ENCODE peak calls at places on chromosomes 7 and 10, in four cellular contexts. M, F, O and W are unnamed samples.

GRCh38 chr10:68318331-68319059 is 13.4 kb upstream of the HNRNPH3 start:
- DNase-seq in M (no peak), F (no peak), O (no peak), W (no peak)

GRCh38 chr7:98286701-98287485 is 5.4 kb downstream of the BRI3 start:
- DNase-seq in M (no peak), F (no peak), O (no peak), W (no peak)

GRCh38 chr7:17103984-17104383 is 194.5 kb upstream of the AHR start:
- DNase-seq in M (no peak), F (no peak), O (no peak), W (no peak)

GRCh38 chr7:28587211-28587610 is 174.9 kb downstream of the CREB5 start:
- DNase-seq in M (peak; percentile 91), F (no peak), O (no peak), W (peak; percentile 8)

GRCh38 chr10:42989481-42989921 is 87.4 kb upstream of the RET start:
- DNase-seq in M (no peak), F (peak; percentile 6), O (no peak), W (no peak)

GRCh38 chr10:116195583-116195982 is 77.4 kb downstream of the GFRA1 start:
- DNase-seq in M (no peak), F (no peak), O (no peak), W (no peak)

GRCh38 chr7:64183126-64183742 is 23.8 kb upstream of the ZNF735 start:
- DNase-seq in M (no peak), F (no peak), O (no peak), W (no peak)

GRCh38 chr10:6838118-6838517 is 258.0 kb upstream of the PRKCQ start:
- DNase-seq in M (no peak), F (no peak), O (no peak), W (peak; percentile 8)

GRCh38 chr10:49446031-49446430 is 50.1 kb upstream of the DRGX start:
- DNase-seq in M (peak; percentile 10), F (no peak), O (no peak), W (peak; percentile 39)

GRCh38 chr7:74429153-74429747 is 24.5 kb upstream of the GTF2IRD1 start:
- DNase-seq in M (peak; percentile 88), F (peak; percentile 54), O (no peak), W (peak; percentile 43)

GRCh38 chr10:73814896-73815718 is 3.7 kb upstream of the NDST2 start:
- DNase-seq in M (no peak), F (peak; percentile 42), O (no peak), W (no peak)

GRCh38 chr10:68096913-68097509 is 12.3 kb upstream of the MYPN start:
- DNase-seq in M (peak; percentile 94), F (no peak), O (peak; percentile 5), W (peak; percentile 96)

GRCh38 chr7:131943616-131944015 is 387.2 kb upstream of the PODXL start:
- DNase-seq in M (no peak), F (no peak), O (no peak), W (no peak)

GRCh38 chr7:21675255-21675654 is 132.4 kb downstream of the DNAH11 start:
- DNase-seq in M (peak; percentile 16), F (no peak), O (no peak), W (peak; percentile 8)

GRCh38 chr7:26369519-26370385 is 78.1 kb downstream of the SNX10 start:
- DNase-seq in M (peak; percentile 70), F (no peak), O (peak; percentile 56), W (peak; percentile 29)

GRCh38 chr10:52322941-52323340 is 8.9 kb downstream of the DKK1 start:
- DNase-seq in M (no peak), F (no peak), O (no peak), W (peak; percentile 49)

GRCh38 chr7:29987821-29988317 is 1.7 kb downstream of the SCRN1 start:
- DNase-seq in M (peak; percentile 86), F (no peak), O (no peak), W (peak; percentile 92)

GRCh38 chr10:133245439-133246235 is 8.0 kb downstream of the VENTX start:
- DNase-seq in M (peak; percentile 42), F (no peak), O (no peak), W (no peak)

GRCh38 chr7:143129477-143129876 is 2.4 kb upstream of the PIP start:
- DNase-seq in M (no peak), F (no peak), O (no peak), W (no peak)

GRCh38 chr7:151886783-151887182 is 9.9 kb upstream of the PRKAG2 start:
- DNase-seq in M (no peak), F (no peak), O (no peak), W (no peak)

GRCh38 chr10:112247791-112248190 is 35.4 kb upstream of the TECTB start:
- DNase-seq in M (no peak), F (no peak), O (no peak), W (no peak)

GRCh38 chr10:32104622-32105509 is 48.6 kb upstream of the KIF5B start:
- DNase-seq in M (no peak), F (no peak), O (no peak), W (peak; percentile 8)

GRCh38 chr7:44964831-44965440 is 13.9 kb downstream of the MYO1G start:
- DNase-seq in M (peak; percentile 11), F (no peak), O (no peak), W (no peak)

GRCh38 chr10:92080244-92080643 is 156.7 kb downstream of the BTAF1 start:
- DNase-seq in M (no peak), F (no peak), O (no peak), W (no peak)

GRCh38 chr7:12949060-12950045 is 261.9 kb downstream of the ARL4A start:
- DNase-seq in M (no peak), F (no peak), O (no peak), W (no peak)

GRCh38 chr7:24728121-24728500 is 29.2 kb downstream of the GSDME start:
- DNase-seq in M (no peak), F (no peak), O (no peak), W (no peak)

GRCh38 chr10:6128087-6128486 is 39.3 kb downstream of the RBM17 start:
- DNase-seq in M (no peak), F (no peak), O (no peak), W (no peak)

GRCh38 chr10:86918022-86918471 is 39.4 kb downstream of the MMRN2 start:
- DNase-seq in M (peak; percentile 23), F (no peak), O (no peak), W (peak; percentile 64)

GRCh38 chr10:31687545-31688482 is 240.8 kb downstream of the ARHGAP12 start:
- DNase-seq in M (no peak), F (no peak), O (no peak), W (no peak)

GRCh38 chr7:80453699-80454340 is 58.0 kb downstream of the GNAT3 start:
- DNase-seq in M (no peak), F (no peak), O (no peak), W (peak; percentile 54)

GRCh38 chr7:105304040-105304895 is 84.5 kb downstream of the SRPK2 start:
- DNase-seq in M (peak; percentile 64), F (no peak), O (no peak), W (peak; percentile 59)

GRCh38 chr10:11845113-11845512 is 22.0 kb downstream of the PROSER2 start:
- DNase-seq in M (no peak), F (no peak), O (no peak), W (no peak)

GRCh38 chr7:25887795-25888559 is 264.0 kb upstream of the NFE2L3 start:
- DNase-seq in M (no peak), F (no peak), O (no peak), W (no peak)

GRCh38 chr7:50856821-50857220 is 74.1 kb upstream of the GRB10 start:
- DNase-seq in M (no peak), F (no peak), O (no peak), W (no peak)

GRCh38 chr10:9853405-9854010 is 1164.2 kb upstream of the CELF2 start:
- DNase-seq in M (no peak), F (no peak), O (no peak), W (no peak)

GRCh38 chr10:97481071-97481470 is 17.2 kb downstream of the MMS19 start:
- DNase-seq in M (peak; percentile 11), F (no peak), O (no peak), W (no peak)

GRCh38 chr10:109726473-109726872 is 196.8 kb downstream of the XPNPEP1 start:
- DNase-seq in M (no peak), F (no peak), O (no peak), W (no peak)

GRCh38 chr7:103380395-103381191 is 33.1 kb downstream of the PSMC2 start:
- DNase-seq in M (no peak), F (no peak), O (no peak), W (no peak)

GRCh38 chr10:15223174-15223573 is 54.7 kb upstream of the NMT2 start:
- DNase-seq in M (peak; percentile 69), F (no peak), O (no peak), W (no peak)

GRCh38 chr7:37311282-37311868 is 137.3 kb downstream of the ELMO1 start:
- DNase-seq in M (peak; percentile 48), F (no peak), O (no peak), W (no peak)